ENCODE peak calls at places on chromosomes 6 and 20, in five cellular contexts. One of them, this sample, is unnamed.

GRCh38 chr6:163772701-163773100 is 358.2 kb downstream of the QKI start:
- DNase-seq in H1: no peak
- DNase-seq in WTC11: no peak
- DNase-seq in K562: no peak
- DNase-seq in GM23338: no peak
- DNase-seq in this sample: no peak

GRCh38 chr6:165653196-165653595 is 9.8 kb downstream of the PDE10A start:
- DNase-seq in H1: no peak
- DNase-seq in WTC11: no peak
- DNase-seq in K562: no peak
- DNase-seq in GM23338: no peak
- DNase-seq in this sample: no peak

GRCh38 chr6:1596088-1596852 is 13.4 kb upstream of the FOXC1 start:
- DNase-seq in H1: no peak
- DNase-seq in WTC11: peak; percentile 77
- DNase-seq in K562: peak; percentile 90
- DNase-seq in GM23338: peak; percentile 82
- DNase-seq in this sample: no peak

GRCh38 chr6:67358241-67358640 is 1276.8 kb upstream of the ADGRB3 start:
- DNase-seq in H1: no peak
- DNase-seq in WTC11: no peak
- DNase-seq in K562: no peak
- DNase-seq in GM23338: no peak
- DNase-seq in this sample: no peak

GRCh38 chr6:107820571-107821261 is 3.4 kb downstream of the SCML4 start:
- DNase-seq in H1: no peak
- DNase-seq in WTC11: no peak
- DNase-seq in K562: no peak
- DNase-seq in GM23338: no peak
- DNase-seq in this sample: no peak

GRCh38 chr20:5552154-5552553 is 198.0 kb upstream of the SHLD1 start:
- DNase-seq in H1: no peak
- DNase-seq in WTC11: no peak
- DNase-seq in K562: no peak
- DNase-seq in GM23338: no peak
- DNase-seq in this sample: no peak

GRCh38 chr6:18101873-18102272 is 20.6 kb downstream of the NHLRC1 start:
- DNase-seq in H1: no peak
- DNase-seq in WTC11: no peak
- DNase-seq in K562: no peak
- DNase-seq in GM23338: no peak
- DNase-seq in this sample: no peak

GRCh38 chr6:113396644-113397201 is 460.4 kb upstream of the MARCKS start:
- DNase-seq in H1: no peak
- DNase-seq in WTC11: no peak
- DNase-seq in K562: no peak
- DNase-seq in GM23338: no peak
- DNase-seq in this sample: no peak

GRCh38 chr6:84836366-84836765 is 72.0 kb upstream of the TBX18 start:
- DNase-seq in H1: no peak
- DNase-seq in WTC11: no peak
- DNase-seq in K562: no peak
- DNase-seq in GM23338: no peak
- DNase-seq in this sample: no peak

GRCh38 chr6:54244430-54244829 is 63.8 kb upstream of the TINAG start:
- DNase-seq in H1: no peak
- DNase-seq in WTC11: no peak
- DNase-seq in K562: no peak
- DNase-seq in GM23338: peak; percentile 60
- DNase-seq in this sample: no peak

GRCh38 chr6:30939473-30939872 is 1.3 kb upstream of the MUCL3 start:
- DNase-seq in H1: no peak
- DNase-seq in WTC11: no peak
- DNase-seq in K562: no peak
- DNase-seq in GM23338: no peak
- DNase-seq in this sample: no peak

GRCh38 chr20:13458860-13459451 is 179.8 kb downstream of the TASP1 start:
- DNase-seq in H1: no peak
- DNase-seq in WTC11: peak; percentile 26
- DNase-seq in K562: peak; percentile 44
- DNase-seq in GM23338: peak; percentile 62
- DNase-seq in this sample: no peak

DNA sequence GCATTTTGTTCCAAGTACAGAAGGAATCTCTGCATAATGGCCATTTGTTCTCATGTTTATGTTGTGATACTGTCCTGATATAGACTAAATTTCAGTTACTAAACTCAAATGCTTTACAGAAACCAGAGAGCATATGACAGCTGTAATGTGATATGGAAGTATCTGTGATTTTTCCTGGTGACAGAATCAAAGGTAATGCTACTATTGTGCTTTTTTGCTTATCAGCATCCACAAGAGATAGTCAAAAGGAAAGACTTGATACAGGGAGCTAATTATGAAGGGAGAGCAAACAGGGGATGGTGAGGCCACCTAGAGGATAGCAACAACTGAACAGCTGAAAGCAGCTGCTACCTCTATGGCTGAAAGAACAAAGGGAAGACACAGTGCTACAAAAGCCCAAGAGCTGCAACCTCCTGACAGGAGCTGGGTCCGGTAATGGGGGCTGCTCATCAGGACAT is 181.4 kb downstream of the PHF3 start:
- DNase-seq in H1: no peak
- DNase-seq in WTC11: no peak
- DNase-seq in K562: no peak
- DNase-seq in GM23338: peak; percentile 68
- DNase-seq in this sample: no peak
- TF ChIP-seq CREB1 in H1: no peak
- TF ChIP-seq CREB1 in WTC11: no peak
- TF ChIP-seq CREB1 in K562: no peak
- TF ChIP-seq CREB1 in GM23338: no peak
- TF ChIP-seq CREB1 in this sample: no peak

GRCh38 chr6:19452495-19452894 is 384.7 kb upstream of the ID4 start:
- DNase-seq in H1: no peak
- DNase-seq in WTC11: peak; percentile 21
- DNase-seq in K562: no peak
- DNase-seq in GM23338: peak; percentile 64
- DNase-seq in this sample: no peak

GRCh38 chr6:19454999-19455392 is 382.2 kb upstream of the ID4 start:
- DNase-seq in H1: no peak
- DNase-seq in WTC11: no peak
- DNase-seq in K562: no peak
- DNase-seq in GM23338: no peak
- DNase-seq in this sample: no peak

GRCh38 chr6:19454296-19454998 is 382.7 kb upstream of the ID4 start:
- DNase-seq in H1: no peak
- DNase-seq in WTC11: no peak
- DNase-seq in K562: no peak
- DNase-seq in GM23338: no peak
- DNase-seq in this sample: no peak

GRCh38 chr6:19446570-19446969 is 390.6 kb upstream of the ID4 start:
- DNase-seq in H1: no peak
- DNase-seq in WTC11: no peak
- DNase-seq in K562: no peak
- DNase-seq in GM23338: no peak
- DNase-seq in this sample: no peak

GRCh38 chr6:19450651-19451050 is 386.5 kb upstream of the ID4 start:
- DNase-seq in H1: no peak
- DNase-seq in WTC11: no peak
- DNase-seq in K562: no peak
- DNase-seq in GM23338: no peak
- DNase-seq in this sample: no peak
- TF ChIP-seq CREB1 in H1: no peak
- TF ChIP-seq CREB1 in WTC11: no peak
- TF ChIP-seq CREB1 in K562: no peak
- TF ChIP-seq CREB1 in GM23338: no peak
- TF ChIP-seq CREB1 in this sample: no peak

GRCh38 chr20:32468313-32468640 is 110.1 kb downstream of the ASXL1 start:
- DNase-seq in H1: no peak
- DNase-seq in WTC11: no peak
- DNase-seq in K562: no peak
- DNase-seq in GM23338: no peak
- DNase-seq in this sample: no peak

GRCh38 chr20:32472581-32473207 is 112.4 kb downstream of the NOL4L start:
- DNase-seq in H1: no peak
- DNase-seq in WTC11: no peak
- DNase-seq in K562: no peak
- DNase-seq in GM23338: no peak
- DNase-seq in this sample: no peak

GRCh38 chr20:32470940-32471339 is 112.8 kb downstream of the ASXL1 start:
- DNase-seq in H1: no peak
- DNase-seq in WTC11: no peak
- DNase-seq in K562: no peak
- DNase-seq in GM23338: no peak
- DNase-seq in this sample: no peak

GRCh38 chr20:32468860-32469259 is 110.7 kb downstream of the ASXL1 start:
- DNase-seq in H1: no peak
- DNase-seq in WTC11: no peak
- DNase-seq in K562: no peak
- DNase-seq in GM23338: no peak
- DNase-seq in this sample: no peak

GRCh38 chr20:32470025-32470861 is 112.1 kb downstream of the ASXL1 start:
- DNase-seq in H1: no peak
- DNase-seq in WTC11: peak; percentile 67
- DNase-seq in K562: peak; percentile 51
- DNase-seq in GM23338: peak; percentile 87
- DNase-seq in this sample: no peak
- TF ChIP-seq CREB1 in H1: no peak
- TF ChIP-seq CREB1 in WTC11: no peak
- TF ChIP-seq CREB1 in K562: no peak
- TF ChIP-seq CREB1 in GM23338: no peak
- TF ChIP-seq CREB1 in this sample: no peak

DNA sequence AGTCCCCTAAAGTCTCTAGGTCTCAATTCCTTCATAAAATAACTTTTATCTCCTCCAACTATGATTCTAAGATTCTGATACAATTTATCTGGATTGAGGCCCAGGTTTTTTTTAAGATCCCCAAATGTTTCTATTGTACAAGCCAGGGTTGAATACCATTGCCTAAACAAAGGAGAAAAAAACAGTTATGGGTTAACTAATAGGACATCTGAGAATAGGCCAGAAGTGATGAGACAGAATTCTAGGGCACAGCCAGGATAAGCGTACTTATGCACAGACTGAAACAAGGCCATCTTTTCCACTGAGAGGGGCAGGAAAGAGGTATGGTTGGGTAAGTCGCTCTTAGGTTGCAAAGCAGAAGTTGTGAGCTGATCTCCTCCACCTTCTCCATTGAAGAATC is 26.4 kb downstream of the EPB41L2 start:
- DNase-seq in H1: no peak
- DNase-seq in WTC11: no peak
- DNase-seq in K562: no peak
- DNase-seq in GM23338: no peak
- DNase-seq in this sample: no peak
- TF ChIP-seq CREB1 in H1: no peak
- TF ChIP-seq CREB1 in WTC11: no peak
- TF ChIP-seq CREB1 in K562: no peak
- TF ChIP-seq CREB1 in GM23338: no peak
- TF ChIP-seq CREB1 in this sample: no peak

GRCh38 chr6:119351005-119351394 is 1.4 kb upstream of the MAN1A1 start:
- DNase-seq in H1: no peak
- DNase-seq in WTC11: no peak
- DNase-seq in K562: no peak
- DNase-seq in GM23338: no peak
- DNase-seq in this sample: no peak
- TF ChIP-seq CREB1 in H1: no peak
- TF ChIP-seq CREB1 in WTC11: no peak
- TF ChIP-seq CREB1 in K562: no peak
- TF ChIP-seq CREB1 in GM23338: no peak
- TF ChIP-seq CREB1 in this sample: no peak

GRCh38 chr6:169250660-169251059 is 3.0 kb downstream of the THBS2 start:
- DNase-seq in H1: no peak
- DNase-seq in WTC11: peak; percentile 41
- DNase-seq in K562: no peak
- DNase-seq in GM23338: peak; percentile 60
- DNase-seq in this sample: no peak
- TF ChIP-seq CREB1 in H1: no peak
- TF ChIP-seq CREB1 in WTC11: no peak
- TF ChIP-seq CREB1 in K562: no peak
- TF ChIP-seq CREB1 in GM23338: no peak
- TF ChIP-seq CREB1 in this sample: no peak

GRCh38 chr6:14822012-14822553 is 423.8 kb upstream of the JARID2 start:
- DNase-seq in H1: no peak
- DNase-seq in WTC11: no peak
- DNase-seq in K562: no peak
- DNase-seq in GM23338: no peak
- DNase-seq in this sample: no peak

GRCh38 chr6:14819840-14820420 is 425.9 kb upstream of the JARID2 start:
- DNase-seq in H1: no peak
- DNase-seq in WTC11: no peak
- DNase-seq in K562: no peak
- DNase-seq in GM23338: no peak
- DNase-seq in this sample: no peak

GRCh38 chr6:14824060-14824834 is 421.6 kb upstream of the JARID2 start:
- DNase-seq in H1: no peak
- DNase-seq in WTC11: no peak
- DNase-seq in K562: no peak
- DNase-seq in GM23338: no peak
- DNase-seq in this sample: no peak

GRCh38 chr6:14824835-14825223 is 421.0 kb upstream of the JARID2 start:
- DNase-seq in H1: no peak
- DNase-seq in WTC11: no peak
- DNase-seq in K562: no peak
- DNase-seq in GM23338: peak; percentile 40
- DNase-seq in this sample: no peak

GRCh38 chr6:14822689-14823088 is 423.2 kb upstream of the JARID2 start:
- DNase-seq in H1: no peak
- DNase-seq in WTC11: no peak
- DNase-seq in K562: no peak
- DNase-seq in GM23338: no peak
- DNase-seq in this sample: no peak
- TF ChIP-seq CREB1 in H1: no peak
- TF ChIP-seq CREB1 in WTC11: no peak
- TF ChIP-seq CREB1 in K562: no peak
- TF ChIP-seq CREB1 in GM23338: no peak
- TF ChIP-seq CREB1 in this sample: no peak

GRCh38 chr6:73802366-73802765 is 106.4 kb downstream of the CD109 start:
- DNase-seq in H1: no peak
- DNase-seq in WTC11: no peak
- DNase-seq in K562: no peak
- DNase-seq in GM23338: no peak
- DNase-seq in this sample: no peak
- TF ChIP-seq CREB1 in H1: no peak
- TF ChIP-seq CREB1 in WTC11: no peak
- TF ChIP-seq CREB1 in K562: no peak
- TF ChIP-seq CREB1 in GM23338: no peak
- TF ChIP-seq CREB1 in this sample: no peak